ENCODE peak calls at places on chromosomes 12 and 14, in four cellular contexts. One of them, this sample, is unnamed.

GRCh38 chr14:29078810-29079522 is 312.4 kb downstream of the FOXG1 start:
- DNase-seq in T-helper 17 cell: no peak
- DNase-seq in left lung: no peak
- DNase-seq in M059J: no peak
- DNase-seq in this sample: no peak

GRCh38 chr14:104290058-104290667 is 151.8 kb downstream of the KIF26A start:
- DNase-seq in M059J: no peak
- DNase-seq in T-helper 17 cell: no peak
- DNase-seq in left lung: peak; percentile 39
- DNase-seq in this sample: no peak

GRCh38 chr12:101957251-101957650 is 79.9 kb downstream of the DRAM1 start:
- DNase-seq in T-helper 17 cell: no peak
- DNase-seq in left lung: no peak
- DNase-seq in M059J: no peak
- DNase-seq in this sample: no peak

GRCh38 chr14:101980700-101981099 is 16.3 kb downstream of the DYNC1H1 start:
- DNase-seq in M059J: peak; percentile 98
- DNase-seq in left lung: no peak
- DNase-seq in T-helper 17 cell: no peak
- DNase-seq in this sample: peak; percentile 96

GRCh38 chr12:112308652-112309051 is 73.6 kb downstream of the HECTD4 start:
- DNase-seq in T-helper 17 cell: no peak
- DNase-seq in M059J: no peak
- DNase-seq in left lung: no peak
- DNase-seq in this sample: no peak

GRCh38 chr14:96221841-96222240 is 17.2 kb downstream of the BDKRB2 start:
- DNase-seq in M059J: no peak
- DNase-seq in T-helper 17 cell: no peak
- DNase-seq in left lung: no peak
- DNase-seq in this sample: no peak

GRCh38 chr12:57756406-57757341 is 1.8 kb downstream of the MARCHF9 start:
- DNase-seq in M059J: no peak
- DNase-seq in left lung: peak; percentile 92
- DNase-seq in T-helper 17 cell: peak; percentile 67
- DNase-seq in this sample: no peak

GRCh38 chr14:32513571-32514009 is 184.5 kb downstream of the AKAP6 start:
- DNase-seq in left lung: no peak
- DNase-seq in T-helper 17 cell: no peak
- DNase-seq in M059J: no peak
- DNase-seq in this sample: no peak

GRCh38 chr14:96204151-96205058 is at the start of gene BDKRB2:
- DNase-seq in left lung: peak; percentile 84
- DNase-seq in T-helper 17 cell: no peak
- DNase-seq in M059J: peak; percentile 91
- DNase-seq in this sample: peak; percentile 97

GRCh38 chr12:4743046-4743445 is 22.8 kb downstream of the GALNT8 start:
- DNase-seq in M059J: no peak
- DNase-seq in left lung: no peak
- DNase-seq in T-helper 17 cell: no peak
- DNase-seq in this sample: no peak

GRCh38 chr12:58378038-58378437 is 436.7 kb downstream of the ATP23 start:
- DNase-seq in T-helper 17 cell: no peak
- DNase-seq in left lung: no peak
- DNase-seq in M059J: no peak
- DNase-seq in this sample: no peak

GRCh38 chr12:121713257-121714155 is 954 bp downstream of the TMEM120B start:
- DNase-seq in T-helper 17 cell: no peak
- DNase-seq in M059J: peak; percentile 15
- DNase-seq in left lung: no peak
- DNase-seq in this sample: no peak

GRCh38 chr12:25692115-25693035 is 139.3 kb upstream of the LMNTD1 start:
- DNase-seq in T-helper 17 cell: no peak
- DNase-seq in M059J: peak; percentile 36
- DNase-seq in left lung: no peak
- DNase-seq in this sample: peak; percentile 69

GRCh38 chr14:100463937-100464336 is 123.3 kb downstream of the BEGAIN start:
- DNase-seq in left lung: no peak
- DNase-seq in M059J: no peak
- DNase-seq in T-helper 17 cell: no peak
- DNase-seq in this sample: no peak

GRCh38 chr14:103749452-103749851 is 33.8 kb downstream of the ZFYVE21 start:
- DNase-seq in T-helper 17 cell: no peak
- DNase-seq in M059J: no peak
- DNase-seq in left lung: no peak
- DNase-seq in this sample: no peak

GRCh38 chr14:63268746-63269145 is 50.0 kb downstream of the GPHB5 start:
- DNase-seq in T-helper 17 cell: no peak
- DNase-seq in left lung: no peak
- DNase-seq in M059J: no peak
- DNase-seq in this sample: no peak

GRCh38 chr14:76261371-76261811 is 109.7 kb downstream of the GPATCH2L start:
- DNase-seq in M059J: no peak
- DNase-seq in T-helper 17 cell: no peak
- DNase-seq in left lung: no peak
- DNase-seq in this sample: no peak

GRCh38 chr12:49243631-49244030 is 21.3 kb upstream of the TUBA1C start:
- DNase-seq in left lung: no peak
- DNase-seq in M059J: no peak
- DNase-seq in T-helper 17 cell: no peak
- DNase-seq in this sample: no peak

GRCh38 chr12:124939428-124940142 is 25.1 kb upstream of the UBC start:
- DNase-seq in left lung: peak; percentile 89
- DNase-seq in T-helper 17 cell: peak; percentile 84
- DNase-seq in M059J: peak; percentile 93
- DNase-seq in this sample: peak; percentile 98

GRCh38 chr14:71290960-71291466 is 383.8 kb downstream of the PCNX1 start:
- DNase-seq in M059J: peak; percentile 93
- DNase-seq in T-helper 17 cell: no peak
- DNase-seq in left lung: no peak
- DNase-seq in this sample: peak; percentile 89

GRCh38 chr14:73744874-73745529 is 30.8 kb upstream of the PNMA1 start:
- DNase-seq in left lung: peak; percentile 86
- DNase-seq in M059J: no peak
- DNase-seq in T-helper 17 cell: no peak
- DNase-seq in this sample: no peak

This sample was measured in Daoy.